ENCODE peak calls at places on chromosomes 5 and 9, in nine cellular contexts. X, R, A, B, D, C, G, U and O are unnamed samples.

GRCh38 chr5:150112211-150113046 is 26.1 kb upstream of the CSF1R start:
- DNase-seq in B (no peak), X (no peak), R (no peak), D (peak; percentile 67), U (no peak), C (no peak), A (peak; percentile 89), G (no peak), O (peak; percentile 62)

GRCh38 chr5:90020575-90021535 is 388.7 kb downstream of the CETN3 start:
- DNase-seq in B (no peak), U (no peak), A (peak; percentile 97), C (peak; percentile 5), R (no peak), G (peak; percentile 88), D (peak; percentile 61), X (no peak), O (peak; percentile 70)

GRCh38 chr5:139971202-139971725 is 71.8 kb downstream of the NRG2 start:
- DNase-seq in R (no peak), A (no peak), G (no peak), X (no peak), U (no peak), C (no peak), B (no peak), D (no peak), O (no peak)

GRCh38 chr9:134988706-134989105 is 71.0 kb upstream of the FCN1 start:
- DNase-seq in A (no peak), C (no peak), U (no peak), R (no peak), B (no peak), D (no peak), X (no peak), G (no peak), O (no peak)

GRCh38 chr5:115068239-115069086 is 101.2 kb downstream of the TRIM36 start:
- DNase-seq in C (no peak), A (peak; percentile 9), U (no peak), G (peak; percentile 10), R (no peak), X (no peak), B (peak; percentile 34), D (peak; percentile 69), O (peak; percentile 9)

GRCh38 chr9:121282309-121283071 is 14.5 kb downstream of the GSN start:
- DNase-seq in U (no peak), B (no peak), C (no peak), X (no peak), G (no peak), D (no peak), R (no peak), A (peak; percentile 62), O (peak; percentile 72)

GRCh38 chr5:134561871-134562296 is 36.4 kb downstream of the JADE2 start:
- DNase-seq in R (no peak), A (peak; percentile 73), C (no peak), B (no peak), G (peak; percentile 98), D (peak; percentile 95), X (no peak), U (peak; percentile 77), O (no peak)

GRCh38 chr5:179805529-179806249 is 977 bp downstream of the MGAT4B start:
- DNase-seq in X (no peak), G (peak; percentile 46), B (peak; percentile 57), A (no peak), U (peak; percentile 40), C (peak; percentile 65), R (peak; percentile 24), D (no peak), O (no peak)

GRCh38 chr9:80649001-80649420 is 1040.3 kb downstream of the TLE1 start:
- DNase-seq in B (no peak), G (peak; percentile 26), C (no peak), X (no peak), U (no peak), R (no peak), A (peak; percentile 89), D (peak; percentile 85), O (peak; percentile 28)

GRCh38 chr5:39713224-39713911 is 288.6 kb upstream of the DAB2 start:
- DNase-seq in D (no peak), A (no peak), B (no peak), C (no peak), U (no peak), R (no peak), X (no peak), G (no peak), O (peak; percentile 38)

GRCh38 chr9:123591283-123591682 is 235.3 kb downstream of the CRB2 start:
- DNase-seq in A (no peak), U (no peak), X (no peak), G (no peak), B (no peak), D (no peak), C (no peak), R (no peak), O (no peak)

GRCh38 chr9:135332516-135332915 is 147.1 kb upstream of the PPP1R26 start:
- DNase-seq in G (no peak), D (no peak), R (no peak), A (no peak), X (no peak), U (no peak), C (no peak), B (no peak), O (no peak)

GRCh38 chr5:109411627-109412026 is 1.9 kb upstream of the PJA2 start:
- DNase-seq in D (peak; percentile 91), G (peak; percentile 91), B (no peak), X (no peak), R (no peak), C (no peak), A (peak; percentile 94), U (no peak), O (peak; percentile 81)

GRCh38 chr5:68012429-68012828 is 203.1 kb upstream of the PIK3R1 start:
- DNase-seq in U (no peak), X (no peak), C (no peak), A (peak; percentile 35), B (no peak), D (no peak), R (no peak), G (peak; percentile 21), O (no peak)

GRCh38 chr9:113538131-113538530 is 74.6 kb downstream of the RGS3 start:
- DNase-seq in X (no peak), R (no peak), U (no peak), D (no peak), G (no peak), C (no peak), A (no peak), B (no peak), O (no peak)

GRCh38 chr9:108290839-108291585 is 564.8 kb downstream of the ACTL7B start:
- DNase-seq in G (no peak), X (no peak), A (peak; percentile 3), U (no peak), D (no peak), C (no peak), R (no peak), B (no peak), O (peak; percentile 71)

GRCh38 chr5:67095346-67095871 is 101.2 kb downstream of the CD180 start:
- DNase-seq in B (no peak), C (no peak), A (peak; percentile 60), G (peak; percentile 78), R (no peak), U (no peak), X (no peak), D (no peak), O (peak; percentile 28)

GRCh38 chr5:136098171-136098570 is 34.5 kb upstream of the SMAD5 start:
- DNase-seq in G (no peak), C (no peak), U (no peak), B (no peak), X (no peak), R (no peak), A (no peak), D (no peak), O (no peak)

GRCh38 chr5:94174748-94175411 is 433.5 kb upstream of the POU5F2 start:
- DNase-seq in D (peak; percentile 5), R (no peak), B (no peak), G (no peak), X (no peak), U (no peak), A (peak; percentile 65), C (no peak), O (peak; percentile 10)

GRCh38 chr5:169686137-169686536 is 49.1 kb downstream of the DOCK2 start:
- DNase-seq in D (peak; percentile 87), X (no peak), G (no peak), R (no peak), C (peak; percentile 62), A (no peak), B (no peak), U (no peak), O (no peak)

GRCh38 chr9:124520206-124520596 is 13.0 kb upstream of the NR5A1 start:
- DNase-seq in B (no peak), G (no peak), X (no peak), A (no peak), D (no peak), R (no peak), C (no peak), U (no peak), O (no peak)

GRCh38 chr5:61327761-61328753 is 4.0 kb upstream of the ZSWIM6 start:
- DNase-seq in C (no peak), D (peak; percentile 74), A (peak; percentile 89), B (peak; percentile 22), R (no peak), U (no peak), G (peak; percentile 64), X (no peak), O (peak; percentile 82)

GRCh38 chr5:34717426-34718327 is 61.5 kb downstream of the RAI14 start:
- DNase-seq in A (peak; percentile 98), R (no peak), D (peak; percentile 100), U (peak; percentile 15), B (no peak), C (no peak), X (no peak), G (peak; percentile 96), O (peak; percentile 56)

GRCh38 chr5:75167345-75167744 is 69.3 kb downstream of the ANKRD31 start:
- DNase-seq in A (no peak), D (peak; percentile 3), R (no peak), X (no peak), U (no peak), G (no peak), C (no peak), B (no peak), O (no peak)

GRCh38 chr9:4657426-4658159 is 4.5 kb upstream of the PLPP6 start:
- DNase-seq in G (no peak), U (no peak), B (no peak), A (no peak), R (no peak), C (no peak), X (no peak), D (no peak), O (no peak)